ENCODE peak calls at places on chromosome X, in nine cellular contexts. F is mesendoderm; M is stimulated activated CD4-positive, alpha-beta T cell treated with anti-CD3 and anti-CD28 coated beads, Interleukin-15, amount 100 ng/mL, for 1 hour; I is COR-L47; R is H7; P is adipocyte; W is NCI-H2029 treated with DMSO at 0.1 percent for 48 hours; Y is NCI-H524; T is hepatocyte. U is an unnamed sample.

GRCh38 chrX:104254442-104255115 is at the start of gene ESX1:
- DNase-seq in I (no peak), W (no peak), F (no peak), Y (peak), P (no peak), M (no peak), T (no peak), R (peak), U (no peak)

GRCh38 chrX:136589966-136590365 is 58.0 kb downstream of the VGLL1 start:
- DNase-seq in Y (no peak), I (no peak), T (no peak), M (no peak), P (no peak), F (no peak), R (no peak), W (no peak), U (no peak)

GRCh38 chrX:149760965-149761364 is 12.9 kb upstream of the HSFX1 start:
- DNase-seq in Y (no peak), T (no peak), R (no peak), W (no peak), F (no peak), M (no peak), P (no peak), I (no peak), U (no peak)

GRCh38 chrX:100973411-100973810 is 3.9 kb downstream of the ARL13A start:
- DNase-seq in I (no peak), W (no peak), F (no peak), R (no peak), P (peak), Y (no peak), T (no peak), M (no peak), U (no peak)

GRCh38 chrX:25503826-25504225 is 488.1 kb upstream of the ARX start:
- DNase-seq in Y (no peak), I (no peak), P (no peak), M (no peak), F (no peak), T (no peak), R (no peak), W (no peak), U (no peak)

GRCh38 chrX:131841496-131842410 is 181.3 kb upstream of the STK26 start:
- DNase-seq in I (peak), P (peak), R (peak), F (peak), T (peak), Y (peak), W (no peak), M (no peak), U (peak)

GRCh38 chrX:136147966-136148365 is 633 bp downstream of the FHL1 start:
- DNase-seq in R (peak), T (no peak), I (no peak), Y (peak), M (no peak), W (no peak), F (no peak), P (peak), U (no peak)

GRCh38 chrX:80014141-80014940 is at the start of gene TBX22:
- DNase-seq in P (no peak), W (no peak), F (peak), T (no peak), M (no peak), R (no peak), Y (no peak), I (no peak), U (no peak)

GRCh38 chrX:155745792-155746191 is 133.0 kb upstream of the TMLHE start:
- DNase-seq in M (no peak), I (peak), F (no peak), Y (no peak), R (no peak), T (peak), W (peak), P (peak), U (peak)

GRCh38 chrX:103517246-103517645 is 2.0 kb downstream of the RAB40A start:
- DNase-seq in M (no peak), Y (no peak), T (no peak), F (no peak), I (no peak), R (no peak), W (no peak), P (peak), U (no peak)

GRCh38 chrX:76427560-76428242 is at the start of gene MAGEE1:
- DNase-seq in R (peak), I (no peak), M (peak), W (no peak), F (peak), T (peak), Y (peak), P (peak), U (peak)

GRCh38 chrX:130725519-130725918 is 177.5 kb downstream of the ENOX2 start:
- DNase-seq in P (no peak), F (no peak), R (no peak), Y (no peak), T (no peak), W (no peak), M (no peak), I (no peak), U (no peak)

GRCh38 chrX:32116047-32116446 is 1044.2 kb upstream of the FTHL17 start:
- DNase-seq in W (no peak), R (peak), M (no peak), Y (no peak), P (no peak), F (peak), I (no peak), T (no peak), U (no peak)

GRCh38 chrX:118025193-118025592 is 91.4 kb downstream of the KLHL13 start:
- DNase-seq in W (no peak), M (no peak), I (no peak), Y (no peak), R (no peak), P (peak), F (no peak), T (no peak), U (no peak)

GRCh38 chrX:14673764-14674163 is 144.4 kb downstream of the GLRA2 start:
- DNase-seq in T (peak), W (no peak), P (peak), F (peak), R (no peak), I (peak), Y (peak), M (no peak), U (peak)

GRCh38 chrX:72358313-72358712 is 52.6 kb upstream of the CITED1 start:
- DNase-seq in W (no peak), M (no peak), I (no peak), P (peak), T (no peak), R (no peak), Y (no peak), F (no peak), U (no peak)

GRCh38 chrX:100615015-100615414 is 21.6 kb downstream of the TSPAN6 start:
- DNase-seq in Y (peak), T (peak), W (peak), F (peak), R (peak), I (peak), M (no peak), P (peak), U (no peak)

GRCh38 chrX:100659431-100660137 is 15.6 kb downstream of the SRPX2 start:
- DNase-seq in M (no peak), T (no peak), I (no peak), W (no peak), Y (peak), F (no peak), P (no peak), R (no peak), U (no peak)

GRCh38 chrX:136260801-136261200 is 9.6 kb upstream of the MAP7D3 start:
- DNase-seq in I (no peak), M (no peak), P (peak), T (no peak), F (no peak), Y (peak), R (no peak), W (no peak), U (no peak)

GRCh38 chrX:56798866-56799864 is 70.1 kb downstream of the NBDY start:
- DNase-seq in M (no peak), F (peak), T (no peak), P (no peak), I (no peak), W (no peak), Y (no peak), R (peak), U (no peak)

GRCh38 chrX:9765737-9766098 is at the start of gene GPR143:
- DNase-seq in F (peak), I (no peak), M (no peak), P (no peak), Y (no peak), W (no peak), R (peak), T (no peak), U (no peak)

GRCh38 chrX:118975831-118976598 is 1.6 kb downstream of the LONRF3 start:
- DNase-seq in F (peak), T (peak), W (no peak), I (peak), Y (peak), M (peak), R (peak), P (peak), U (peak)

GRCh38 chrX:23382572-23382971 is 47.9 kb downstream of the PTCHD1 start:
- DNase-seq in M (no peak), R (no peak), F (no peak), P (no peak), I (no peak), Y (no peak), W (no peak), T (no peak), U (no peak)

GRCh38 chrX:3815896-3816664 is 102.6 kb upstream of the PRKX start:
- DNase-seq in M (peak), R (peak), W (no peak), P (peak), Y (peak), F (peak), I (peak), T (peak), U (no peak)

GRCh38 chrX:111151764-111152163 is 55.8 kb downstream of the PAK3 start:
- DNase-seq in F (no peak), I (no peak), T (no peak), M (no peak), W (no peak), Y (no peak), R (no peak), P (no peak), U (no peak)

GRCh38 chrX:23803931-23804381 is 21.0 kb downstream of the SAT1 start:
- DNase-seq in P (peak), M (no peak), T (peak), I (no peak), Y (no peak), R (no peak), W (no peak), F (no peak), U (no peak)

GRCh38 chrX:131741103-131741581 is 197.3 kb downstream of the OR13H1 start:
- DNase-seq in M (no peak), R (no peak), T (no peak), P (peak), F (no peak), W (no peak), Y (no peak), I (no peak), U (no peak)

GRCh38 chrX:15336023-15336413 is 695 bp upstream of the PIGA start:
- DNase-seq in I (peak), W (no peak), M (no peak), T (peak), Y (peak), P (peak), R (peak), F (peak), U (peak)

U was measured in NCI-H774.